ENCODE peak calls at places on chromosomes 5 and 9, in four cellular contexts. J, Q, U and C are unnamed samples.

GRCh38 chr9:17905356-17906203 is 326.7 kb downstream of the SH3GL2 start:
- DNase-seq in J (peak; percentile 34), Q (no peak), U (peak; percentile 2), C (no peak)

GRCh38 chr9:123073991-123074422 is 40.5 kb downstream of the GPR21 start:
- DNase-seq in U (no peak), J (no peak), Q (peak; percentile 60), C (peak; percentile 71)

GRCh38 chr5:76145945-76146344 is 62.8 kb downstream of the SV2C start:
- DNase-seq in J (peak; percentile 19), Q (no peak), U (peak; percentile 41), C (no peak)

GRCh38 chr9:14529629-14530028 is 163.6 kb downstream of the ZDHHC21 start:
- DNase-seq in J (no peak), U (no peak), Q (no peak), C (no peak)

GRCh38 chr9:96758845-96759673 is 18.8 kb downstream of the ZNF510 start:
- DNase-seq in U (no peak), J (no peak), Q (peak; percentile 14), C (peak; percentile 25)

GRCh38 chr5:133817456-133817855 is 151.0 kb downstream of the C5orf15 start:
- DNase-seq in J (no peak), Q (no peak), U (no peak), C (no peak)

GRCh38 chr9:128568470-128569083 is 16.2 kb downstream of the SPTAN1 start:
- DNase-seq in U (peak; percentile 41), J (no peak), Q (no peak), C (peak; percentile 46)

GRCh38 chr9:133759946-133760345 is 21.8 kb upstream of the SARDH start:
- DNase-seq in U (no peak), J (no peak), Q (no peak), C (no peak)

GRCh38 chr5:116176124-116176523 is 91.3 kb downstream of the COMMD10 start:
- DNase-seq in J (no peak), Q (peak; percentile 4), U (peak; percentile 68), C (no peak)

GRCh38 chr9:18268381-18268780 is 205.6 kb upstream of the ADAMTSL1 start:
- DNase-seq in Q (peak; percentile 74), U (peak; percentile 30), J (peak; percentile 12), C (peak; percentile 68)

GRCh38 chr5:42944989-42945388 is 95.1 kb downstream of the ANXA2R start:
- DNase-seq in U (peak; percentile 90), Q (peak; percentile 94), J (no peak), C (peak; percentile 94)

GRCh38 chr9:114282104-114282485 is 40.8 kb upstream of the ORM1 start:
- DNase-seq in J (no peak), Q (no peak), U (no peak), C (no peak)

GRCh38 chr5:172778223-172778814 is 7.3 kb upstream of the DUSP1 start:
- DNase-seq in U (peak; percentile 95), Q (peak; percentile 75), J (no peak), C (peak; percentile 94)

GRCh38 chr5:72378636-72379289 is 58.6 kb downstream of the PTCD2 start:
- DNase-seq in U (peak; percentile 88), Q (peak; percentile 95), J (no peak), C (peak; percentile 92)

GRCh38 chr9:98437458-98438034 is 182.1 kb upstream of the TBC1D2 start:
- DNase-seq in J (no peak), U (no peak), Q (no peak), C (no peak)

GRCh38 chr9:101333490-101333889 is 51.3 kb downstream of the BAAT start:
- DNase-seq in Q (no peak), J (no peak), U (peak; percentile 68), C (no peak)

GRCh38 chr9:18611946-18612345 is 138.0 kb downstream of the ADAMTSL1 start:
- DNase-seq in U (no peak), Q (no peak), J (no peak), C (no peak)

GRCh38 chr5:128195316-128195715 is 111.8 kb downstream of the SLC12A2 start:
- DNase-seq in J (no peak), Q (no peak), U (no peak), C (no peak)

DNA sequence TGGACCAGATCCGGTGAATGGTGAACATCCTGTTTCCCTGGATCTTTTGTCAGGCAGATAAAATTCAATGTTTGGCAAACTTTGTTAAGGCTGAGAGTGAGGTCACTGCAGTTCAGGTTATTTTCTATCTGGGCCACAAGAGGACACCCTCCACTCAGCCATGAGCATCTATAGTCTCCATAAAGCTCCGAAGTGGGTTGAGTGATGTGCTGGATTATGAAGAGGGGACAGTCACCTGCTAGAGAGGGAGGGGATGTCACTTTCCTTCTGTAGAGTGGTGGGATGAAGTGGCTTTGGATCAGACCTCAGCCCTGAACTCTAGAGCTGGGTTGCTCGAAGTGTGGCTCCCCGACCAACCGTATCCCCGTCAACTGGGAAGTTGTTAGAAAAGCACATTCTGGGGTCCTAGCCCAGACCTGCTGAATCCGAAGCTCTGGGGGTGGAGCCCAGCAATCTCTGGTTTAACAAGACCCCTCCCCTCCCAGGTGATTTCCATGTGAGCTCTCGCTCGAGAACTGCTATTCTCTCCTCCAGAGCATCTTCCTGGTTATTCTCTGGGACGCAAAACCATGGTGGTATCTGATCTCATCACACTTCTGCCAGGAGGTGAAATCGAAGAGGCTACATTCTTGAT is 31.8 kb upstream of the FGF1 start:
- DNase-seq in J (peak; percentile 52), Q (peak; percentile 85), U (peak; percentile 70), C (peak; percentile 75)
- H3K4me3 ChIP-seq in J (no peak overlapping the region), Q (no peak overlapping the region), U (no peak overlapping the region), C (no peak overlapping the region)

GRCh38 chr5:158943569-158943968 is 156.1 kb downstream of the EBF1 start:
- DNase-seq in U (no peak), Q (no peak), J (no peak), C (peak; percentile 14)
- TF ChIP-seq CTCF in U (no peak), Q (peak; percentile 8), J (peak; percentile 23), C (no peak)

GRCh38 chr5:136132557-136133415 is at the start of gene SMAD5:
- DNase-seq in U (peak; percentile 93), J (peak; percentile 98), Q (peak; percentile 97), C (peak; percentile 94)

GRCh38 chr5:136132087-136132486 is 558 bp upstream of the SMAD5 start:
- DNase-seq in Q (no peak), J (no peak), U (no peak), C (no peak)

GRCh38 chr5:136133416-136134383 is 1.1 kb downstream of the SMAD5 start:
- DNase-seq in Q (peak; percentile 77), J (peak; percentile 77), U (peak; percentile 67), C (peak; percentile 62)

GRCh38 chr5:136135536-136135935 is 2.9 kb downstream of the SMAD5 start:
- DNase-seq in Q (no peak), J (no peak), U (no peak), C (peak; percentile 74)

GRCh38 chr5:136134653-136135052 is 2.0 kb downstream of the SMAD5 start:
- DNase-seq in Q (no peak), U (no peak), J (no peak), C (no peak)
- H3K4me3 ChIP-seq in Q (peak overlapping the region; percentile 90), U (peak overlapping the region; percentile 84), J (peak overlapping the region; percentile 87), C (peak overlapping the region; percentile 87)

DNA sequence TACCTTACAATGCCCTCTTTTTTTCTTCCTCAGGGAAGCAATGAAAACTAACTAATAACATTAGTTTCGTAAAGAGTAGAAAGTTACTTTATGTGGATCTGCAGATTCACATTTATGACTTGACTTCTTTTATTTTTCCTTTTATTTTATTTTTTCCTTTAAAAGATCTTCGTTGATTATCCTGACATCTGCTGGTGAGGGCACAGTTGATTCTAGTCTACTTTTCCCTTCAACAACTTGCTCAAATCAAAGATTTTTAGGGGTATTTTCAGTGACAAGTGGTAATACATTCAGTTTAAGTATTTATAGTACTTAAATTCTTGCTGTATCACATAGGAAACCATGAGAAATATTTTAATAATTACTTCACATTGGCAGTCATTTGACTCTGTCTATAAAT is 4.9 kb downstream of the EDIL3 start:
- DNase-seq in U (no peak), Q (peak; percentile 33), J (no peak), C (no peak)
- TF ChIP-seq CTCF in U (no peak), Q (no peak), J (no peak), C (no peak)

GRCh38 chr5:149638136-149638535 is 56.8 kb downstream of the ARHGEF37 start:
- DNase-seq in J (no peak), U (no peak), Q (no peak), C (no peak)
- H3K4me3 ChIP-seq in J (no peak overlapping the region), U (no peak overlapping the region), Q (no peak overlapping the region), C (no peak overlapping the region)

DNA sequence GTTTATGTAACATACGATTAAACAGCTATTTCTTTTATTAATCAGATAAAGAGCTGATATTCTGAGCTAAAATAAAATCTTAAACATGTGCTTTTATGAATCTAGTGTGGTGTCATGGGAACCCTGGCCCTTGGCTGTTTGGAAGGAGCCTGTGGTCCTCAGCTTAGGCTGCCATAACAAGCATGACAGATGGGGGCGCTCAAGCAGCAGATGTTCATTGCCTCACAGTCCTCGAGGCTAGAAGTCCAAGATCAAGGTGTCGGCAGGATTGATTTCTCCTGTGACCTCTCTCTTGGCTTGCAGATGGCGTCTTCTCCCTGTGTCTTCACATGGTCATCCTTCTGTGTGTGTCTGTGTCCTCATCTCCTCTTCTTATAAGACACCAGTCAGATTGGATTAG is 448.2 kb downstream of the GADD45G start:
- DNase-seq in Q (no peak), U (no peak), J (no peak), C (no peak)
- TF ChIP-seq CTCF in Q (peak; percentile 8), U (no peak), J (peak; percentile 47), C (peak; percentile 25)

GRCh38 chr9:34517185-34517584 is 5.6 kb downstream of the ENHO start:
- DNase-seq in Q (no peak), J (no peak), U (no peak), C (no peak)

GRCh38 chr9:34520096-34520495 is 2.7 kb downstream of the ENHO start:
- DNase-seq in Q (no peak), J (no peak), U (no peak), C (no peak)

GRCh38 chr9:34518896-34519295 is 3.9 kb downstream of the ENHO start:
- DNase-seq in U (no peak), J (no peak), Q (no peak), C (no peak)

GRCh38 chr9:34519321-34520020 is 3.3 kb downstream of the ENHO start:
- DNase-seq in U (no peak), J (no peak), Q (no peak), C (no peak)

DNA sequence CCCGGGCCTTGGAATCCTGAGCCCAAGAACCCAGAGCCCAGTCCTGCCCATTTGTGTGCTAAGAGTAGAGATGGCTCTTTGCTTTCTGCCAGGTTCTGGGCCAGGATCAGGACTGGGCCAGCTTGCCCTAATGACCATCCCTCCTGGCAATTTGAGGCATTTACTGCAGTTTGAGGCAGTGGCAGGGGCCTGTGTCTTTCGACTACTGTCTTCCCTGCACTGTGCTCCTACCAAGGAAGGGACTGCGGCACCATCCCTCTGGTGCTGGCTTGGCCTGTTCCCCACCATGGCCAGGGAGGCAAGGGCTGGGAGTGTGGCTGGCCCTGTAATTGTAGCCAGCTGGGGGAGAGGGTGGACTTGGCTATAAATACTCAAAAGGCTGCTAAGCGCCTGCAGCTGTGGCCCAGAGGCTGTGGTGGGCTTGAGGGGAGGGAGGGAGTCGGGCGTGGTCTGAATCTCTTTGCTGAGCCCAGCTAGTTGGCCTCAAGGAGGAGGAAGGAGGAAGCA is 4.6 kb downstream of the ENHO start:
- DNase-seq in U (no peak), J (no peak), Q (no peak), C (no peak)
- H3K4me3 ChIP-seq in U (no peak overlapping the region), J (no peak overlapping the region), Q (no peak overlapping the region), C (no peak overlapping the region)

GRCh38 chr5:1008451-1009358 is at the start of gene NKD2:
- DNase-seq in J (peak; percentile 82), U (no peak), Q (no peak), C (no peak)
- TF ChIP-seq CTCF in J (peak; percentile 69), U (no peak), Q (peak; percentile 11), C (no peak)